ENCODE peak calls at places on chromosome 5, in ten cellular contexts. K is Calu3; T is hippocampal formation; Z is CD4-positive, alpha-beta T cell; N is pulmonary artery endothelial cell; E is MM.1S; D is adrenal gland; C is foreskin fibroblast; R is pons; G is endothelial cell. B is an unnamed sample.

GRCh38 chr5:16934669-16935068 is 1.4 kb downstream of the MYO10 start:
- DNase-seq in C (no peak), K (no peak), G (no peak), D (no peak), Z (no peak), E (no peak), T (no peak), N (no peak), R (no peak), B (no peak)

GRCh38 chr5:73640861-73641320 is 14.9 kb downstream of the ARHGEF28 start:
- DNase-seq in N (peak), Z (no peak), C (peak), D (no peak), G (no peak), E (no peak), K (no peak), T (no peak), R (peak), B (peak)

GRCh38 chr5:55141945-55142690 is 17.9 kb upstream of the GPX8 start:
- DNase-seq in R (no peak), D (no peak), E (no peak), G (no peak), Z (no peak), N (no peak), C (no peak), T (no peak), K (no peak), B (no peak)

GRCh38 chr5:43042626-43043399 is 2.7 kb upstream of the ANXA2R start:
- DNase-seq in D (peak), N (no peak), Z (peak), T (peak), K (peak), C (no peak), E (peak), R (peak), G (peak), B (peak)

GRCh38 chr5:93477791-93478190 is 103.2 kb downstream of the NR2F1-AS1 start:
- DNase-seq in T (no peak), Z (no peak), C (no peak), R (no peak), K (no peak), E (no peak), N (no peak), D (no peak), G (no peak), B (no peak)

GRCh38 chr5:10505517-10506095 is 58.3 kb upstream of the ANKRD33B start:
- DNase-seq in K (no peak), Z (no peak), E (no peak), T (no peak), R (peak), G (no peak), D (no peak), N (no peak), C (no peak), B (no peak)

GRCh38 chr5:43105369-43106289 is 15.1 kb upstream of the ZNF131 start:
- DNase-seq in C (peak), E (peak), Z (peak), D (peak), R (peak), T (peak), N (peak), K (peak), G (peak), B (peak)

GRCh38 chr5:45696206-45696836 is at the start of gene HCN1:
- DNase-seq in Z (no peak), R (peak), T (peak), G (peak), E (peak), C (peak), N (peak), D (peak), K (no peak), B (peak)

GRCh38 chr5:109916481-109917153 is 226.9 kb downstream of the MAN2A1 start:
- DNase-seq in T (no peak), Z (no peak), E (peak), K (no peak), D (no peak), G (no peak), R (no peak), C (no peak), N (no peak), B (no peak)

GRCh38 chr5:176360894-176361436 is 599 bp downstream of the KIAA1191 start:
- DNase-seq in Z (peak), E (peak), N (no peak), R (no peak), C (no peak), T (no peak), K (peak), D (peak), G (peak), B (peak)

GRCh38 chr5:138536665-138537315 is 6.2 kb downstream of the ETF1 start:
- DNase-seq in Z (no peak), N (no peak), C (no peak), E (no peak), T (no peak), G (no peak), R (peak), K (no peak), D (no peak), B (no peak)

GRCh38 chr5:52150501-52150900 is 637.2 kb upstream of the ITGA1 start:
- DNase-seq in K (no peak), Z (no peak), D (no peak), R (no peak), C (no peak), T (no peak), E (no peak), N (no peak), G (no peak), B (no peak)

GRCh38 chr5:109426075-109426474 is 16.3 kb upstream of the PJA2 start:
- DNase-seq in E (no peak), R (no peak), N (no peak), C (no peak), Z (no peak), T (no peak), G (no peak), D (no peak), K (no peak), B (no peak)

GRCh38 chr5:135053989-135054388 is 20.0 kb upstream of the PITX1 start:
- DNase-seq in T (no peak), E (no peak), Z (no peak), G (no peak), C (no peak), N (no peak), K (no peak), D (no peak), R (no peak), B (no peak)

GRCh38 chr5:157352756-157353340 is 86.9 kb downstream of the CYFIP2 start:
- DNase-seq in C (no peak), N (no peak), D (no peak), T (no peak), G (no peak), E (no peak), K (no peak), R (no peak), Z (no peak), B (no peak)

GRCh38 chr5:93610581-93611167 is 27.7 kb downstream of the NR2F1 start:
- DNase-seq in T (no peak), R (no peak), E (no peak), N (no peak), G (no peak), D (no peak), C (no peak), Z (no peak), K (no peak), B (no peak)

GRCh38 chr5:69187342-69187741 is 2.0 kb upstream of the CENPH start:
- DNase-seq in Z (no peak), R (no peak), K (no peak), N (no peak), T (no peak), G (no peak), D (no peak), C (no peak), E (no peak), B (no peak)

GRCh38 chr5:17619353-17619752 is 9.2 kb downstream of the TAF11L12 start:
- DNase-seq in N (no peak), K (no peak), D (no peak), Z (no peak), E (no peak), R (no peak), G (no peak), C (no peak), T (no peak), B (no peak)

GRCh38 chr5:121144764-121145163 is 680.7 kb downstream of the PRR16 start:
- DNase-seq in N (no peak), T (no peak), D (no peak), G (no peak), R (no peak), K (no peak), E (no peak), Z (no peak), C (peak), B (no peak)

B was measured in SJCRH30.